ENCODE peak calls at places on chromosomes 2 and 18, in seven cellular contexts. One of them, this sample, is unnamed.
A peak's percentile ranks its signal among the peaks of the same experiment; 100 is the strongest.

GRCh38 chr2:150327546-150328495 is 159.6 kb downstream of the RND3 start:
- DNase-seq in H1: no peak
- DNase-seq in HepG2: no peak
- DNase-seq in K562: no peak
- DNase-seq in IMR-90: no peak
- DNase-seq in HCT116: no peak
- DNase-seq in endothelial cell of umbilical vein: no peak
- DNase-seq in this sample: no peak

GRCh38 chr2:100679211-100679610 is 116.4 kb downstream of the PDCL3 start:
- DNase-seq in HCT116: no peak
- DNase-seq in IMR-90: no peak
- DNase-seq in H1: no peak
- DNase-seq in endothelial cell of umbilical vein: no peak
- DNase-seq in K562: no peak
- DNase-seq in HepG2: no peak
- DNase-seq in this sample: no peak

GRCh38 chr2:26982102-26982742 is 11.8 kb downstream of the MAPRE3 start:
- DNase-seq in HepG2: peak; percentile 78
- DNase-seq in HCT116: peak; percentile 36
- DNase-seq in K562: peak; percentile 78
- DNase-seq in IMR-90: peak; percentile 36
- DNase-seq in H1: no peak
- DNase-seq in endothelial cell of umbilical vein: peak; percentile 72
- DNase-seq in this sample: no peak

GRCh38 chr2:196277002-196277401 is 105.6 kb upstream of the STK17B start:
- DNase-seq in endothelial cell of umbilical vein: peak; percentile 46
- DNase-seq in HCT116: no peak
- DNase-seq in IMR-90: peak; percentile 64
- DNase-seq in H1: no peak
- DNase-seq in K562: peak; percentile 29
- DNase-seq in HepG2: no peak
- DNase-seq in this sample: no peak

GRCh38 chr2:241814571-241815476 is 5.8 kb downstream of the NEU4 start:
- DNase-seq in HepG2: no peak
- DNase-seq in IMR-90: no peak
- DNase-seq in endothelial cell of umbilical vein: no peak
- DNase-seq in HCT116: no peak
- DNase-seq in K562: no peak
- DNase-seq in H1: no peak
- DNase-seq in this sample: no peak

GRCh38 chr2:57776916-57777315 is 269.7 kb upstream of the VRK2 start:
- DNase-seq in IMR-90: no peak
- DNase-seq in HepG2: no peak
- DNase-seq in endothelial cell of umbilical vein: no peak
- DNase-seq in K562: peak; percentile 66
- DNase-seq in H1: no peak
- DNase-seq in HCT116: no peak
- DNase-seq in this sample: no peak

GRCh38 chr18:75210274-75211001 is at the start of gene TSHZ1:
- DNase-seq in HCT116: peak; percentile 72
- DNase-seq in HepG2: peak; percentile 85
- DNase-seq in IMR-90: peak; percentile 88
- DNase-seq in endothelial cell of umbilical vein: peak; percentile 92
- DNase-seq in K562: peak; percentile 85
- DNase-seq in H1: no peak
- DNase-seq in this sample: peak; percentile 59

GRCh38 chr2:157269922-157270321 is 12.4 kb downstream of the GALNT5 start:
- DNase-seq in endothelial cell of umbilical vein: no peak
- DNase-seq in HCT116: no peak
- DNase-seq in K562: no peak
- DNase-seq in HepG2: no peak
- DNase-seq in H1: no peak
- DNase-seq in IMR-90: no peak
- DNase-seq in this sample: no peak

GRCh38 chr2:46866770-46867246 is 48.8 kb downstream of the MCFD2 start:
- DNase-seq in IMR-90: no peak
- DNase-seq in HepG2: peak; percentile 33
- DNase-seq in endothelial cell of umbilical vein: peak; percentile 80
- DNase-seq in K562: no peak
- DNase-seq in HCT116: no peak
- DNase-seq in H1: no peak
- DNase-seq in this sample: no peak

GRCh38 chr2:230043461-230043860 is 25.3 kb downstream of the SLC16A14 start:
- DNase-seq in IMR-90: no peak
- DNase-seq in H1: no peak
- DNase-seq in HepG2: no peak
- DNase-seq in HCT116: no peak
- DNase-seq in endothelial cell of umbilical vein: no peak
- DNase-seq in K562: no peak
- DNase-seq in this sample: no peak

GRCh38 chr2:129817175-129817574 is 162.3 kb upstream of the RAB6C start:
- DNase-seq in HCT116: no peak
- DNase-seq in K562: no peak
- DNase-seq in HepG2: no peak
- DNase-seq in endothelial cell of umbilical vein: no peak
- DNase-seq in H1: no peak
- DNase-seq in IMR-90: no peak
- DNase-seq in this sample: no peak

GRCh38 chr2:128442891-128443302 is 124.2 kb upstream of the HS6ST1 start:
- DNase-seq in HepG2: no peak
- DNase-seq in H1: peak; percentile 53
- DNase-seq in K562: peak; percentile 19
- DNase-seq in IMR-90: no peak
- DNase-seq in HCT116: no peak
- DNase-seq in endothelial cell of umbilical vein: no peak
- DNase-seq in this sample: no peak

GRCh38 chr18:36436387-36436786 is 138.9 kb downstream of the FHOD3 start:
- DNase-seq in endothelial cell of umbilical vein: no peak
- DNase-seq in IMR-90: no peak
- DNase-seq in HepG2: no peak
- DNase-seq in K562: no peak
- DNase-seq in H1: no peak
- DNase-seq in HCT116: no peak
- DNase-seq in this sample: no peak

GRCh38 chr18:77057043-77057442 is 75.5 kb downstream of the MBP start:
- DNase-seq in IMR-90: no peak
- DNase-seq in HepG2: no peak
- DNase-seq in endothelial cell of umbilical vein: no peak
- DNase-seq in K562: no peak
- DNase-seq in H1: no peak
- DNase-seq in HCT116: no peak
- DNase-seq in this sample: no peak

GRCh38 chr2:8575011-8575750 is 106.7 kb upstream of the ID2 start:
- DNase-seq in K562: no peak
- DNase-seq in HepG2: peak; percentile 44
- DNase-seq in IMR-90: peak; percentile 22
- DNase-seq in endothelial cell of umbilical vein: no peak
- DNase-seq in H1: no peak
- DNase-seq in HCT116: no peak
- DNase-seq in this sample: no peak

GRCh38 chr2:205772983-205773382 is 90.7 kb downstream of the NRP2 start:
- DNase-seq in HCT116: no peak
- DNase-seq in HepG2: no peak
- DNase-seq in endothelial cell of umbilical vein: no peak
- DNase-seq in K562: no peak
- DNase-seq in IMR-90: no peak
- DNase-seq in H1: no peak
- DNase-seq in this sample: no peak

GRCh38 chr2:22273853-22274252 is 1111.1 kb upstream of the KLHL29 start:
- DNase-seq in HepG2: no peak
- DNase-seq in HCT116: no peak
- DNase-seq in IMR-90: no peak
- DNase-seq in endothelial cell of umbilical vein: no peak
- DNase-seq in K562: no peak
- DNase-seq in H1: no peak
- DNase-seq in this sample: no peak

GRCh38 chr2:144015655-144016245 is 504.2 kb downstream of the ZEB2 start:
- DNase-seq in HCT116: no peak
- DNase-seq in endothelial cell of umbilical vein: no peak
- DNase-seq in H1: no peak
- DNase-seq in K562: no peak
- DNase-seq in IMR-90: peak; percentile 98
- DNase-seq in HepG2: no peak
- DNase-seq in this sample: no peak

GRCh38 chr2:235263205-235264120 is 230.4 kb upstream of the AGAP1 start:
- DNase-seq in HCT116: peak; percentile 81
- DNase-seq in K562: peak; percentile 8
- DNase-seq in endothelial cell of umbilical vein: peak; percentile 76
- DNase-seq in H1: no peak
- DNase-seq in IMR-90: peak; percentile 93
- DNase-seq in HepG2: peak; percentile 86
- DNase-seq in this sample: no peak

GRCh38 chr2:9629222-9630000 is 1.4 kb downstream of the YWHAQ start:
- DNase-seq in IMR-90: peak; percentile 46
- DNase-seq in H1: no peak
- DNase-seq in HCT116: no peak
- DNase-seq in K562: peak; percentile 28
- DNase-seq in endothelial cell of umbilical vein: peak; percentile 39
- DNase-seq in HepG2: no peak
- DNase-seq in this sample: no peak
- TF ChIP-seq POLR2A in IMR-90: no peak
- TF ChIP-seq POLR2A in H1: no peak
- TF ChIP-seq POLR2A in HCT116: no peak
- TF ChIP-seq POLR2A in K562: no peak
- TF ChIP-seq POLR2A in endothelial cell of umbilical vein: no peak
- TF ChIP-seq POLR2A in HepG2: no peak
- TF ChIP-seq POLR2A in this sample: no peak

GRCh38 chr2:222796413-222797103 is 64.3 kb upstream of the ACSL3 start:
- DNase-seq in HCT116: no peak
- DNase-seq in IMR-90: peak; percentile 53
- DNase-seq in K562: no peak
- DNase-seq in endothelial cell of umbilical vein: no peak
- DNase-seq in HepG2: peak; percentile 100
- DNase-seq in H1: no peak
- DNase-seq in this sample: no peak
- H2AFZ ChIP-seq in HCT116: no peak overlapping the region
- H2AFZ ChIP-seq in IMR-90: peak overlapping the region; percentile 33
- H2AFZ ChIP-seq in K562: peak overlapping the region; percentile 76
- H2AFZ ChIP-seq in endothelial cell of umbilical vein: no peak overlapping the region
- H2AFZ ChIP-seq in HepG2: no peak overlapping the region
- H2AFZ ChIP-seq in H1: no peak overlapping the region
- H2AFZ ChIP-seq in this sample: peak overlapping the region; percentile 17

DNA sequence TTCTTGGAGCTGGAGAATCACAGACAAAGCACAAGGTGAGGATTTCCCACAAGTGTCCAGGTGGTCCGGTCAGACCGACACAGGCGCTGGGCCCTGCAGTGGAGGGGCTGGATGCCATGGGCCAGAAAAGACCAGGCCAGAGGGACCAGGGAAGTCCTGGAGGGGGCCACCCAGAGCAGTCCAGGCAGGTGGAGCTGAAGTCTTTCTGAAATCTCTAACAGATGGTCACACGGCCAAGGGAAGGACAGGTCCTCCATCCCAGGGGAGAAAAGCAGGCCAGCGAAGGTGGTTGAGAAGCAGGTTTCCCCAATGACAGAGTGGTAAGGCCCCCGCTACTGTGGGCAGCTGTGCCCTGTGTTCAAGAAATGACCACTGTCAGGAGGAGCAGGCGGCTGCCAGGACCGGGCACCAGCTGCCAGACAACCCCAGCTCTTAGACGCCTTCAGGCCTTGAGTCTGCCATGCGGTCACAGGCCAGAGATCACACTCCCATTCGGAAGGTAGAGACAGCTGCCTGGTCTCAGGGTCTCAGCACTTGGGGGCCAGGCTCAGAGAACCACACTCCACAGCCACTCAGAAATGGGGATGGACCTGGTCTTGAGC is 25.9 kb downstream of the HS1BP3 start:
- DNase-seq in endothelial cell of umbilical vein: no peak
- DNase-seq in HepG2: no peak
- DNase-seq in HCT116: no peak
- DNase-seq in H1: no peak
- DNase-seq in K562: no peak
- DNase-seq in IMR-90: no peak
- DNase-seq in this sample: no peak
- TF ChIP-seq POLR2A in endothelial cell of umbilical vein: no peak
- TF ChIP-seq POLR2A in HepG2: no peak
- TF ChIP-seq POLR2A in HCT116: no peak
- TF ChIP-seq POLR2A in H1: no peak
- TF ChIP-seq POLR2A in K562: no peak
- TF ChIP-seq POLR2A in IMR-90: no peak
- TF ChIP-seq POLR2A in this sample: no peak

DNA sequence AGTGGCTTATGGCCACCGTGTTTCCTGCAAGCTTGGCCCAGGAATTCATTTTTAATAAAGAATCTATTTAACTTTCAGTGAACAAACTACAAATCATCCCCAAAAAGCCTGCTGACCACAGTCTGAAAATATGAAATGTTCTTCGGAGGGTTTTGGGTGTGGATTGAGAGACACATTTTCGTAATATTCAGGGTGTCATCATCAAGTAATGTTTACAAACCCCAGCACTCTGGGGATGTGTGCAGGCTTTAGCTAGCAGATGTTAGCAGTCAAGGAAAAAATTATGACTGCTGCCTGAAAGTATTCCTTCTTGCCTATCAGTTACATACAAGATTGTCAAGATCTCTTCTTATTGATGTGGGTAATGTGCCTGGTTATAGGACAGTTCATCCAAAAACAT is 143.9 kb upstream of the FN1 start:
- DNase-seq in HepG2: peak; percentile 13
- DNase-seq in HCT116: no peak
- DNase-seq in K562: no peak
- DNase-seq in IMR-90: peak; percentile 90
- DNase-seq in H1: no peak
- DNase-seq in endothelial cell of umbilical vein: no peak
- DNase-seq in this sample: no peak
- H2AFZ ChIP-seq in HepG2: peak overlapping the region; percentile 1
- H2AFZ ChIP-seq in HCT116: peak overlapping the region; percentile 21
- H2AFZ ChIP-seq in K562: peak overlapping the region; percentile 42
- H2AFZ ChIP-seq in IMR-90: no peak overlapping the region
- H2AFZ ChIP-seq in H1: no peak overlapping the region
- H2AFZ ChIP-seq in endothelial cell of umbilical vein: no peak overlapping the region
- H2AFZ ChIP-seq in this sample: no peak overlapping the region

DNA sequence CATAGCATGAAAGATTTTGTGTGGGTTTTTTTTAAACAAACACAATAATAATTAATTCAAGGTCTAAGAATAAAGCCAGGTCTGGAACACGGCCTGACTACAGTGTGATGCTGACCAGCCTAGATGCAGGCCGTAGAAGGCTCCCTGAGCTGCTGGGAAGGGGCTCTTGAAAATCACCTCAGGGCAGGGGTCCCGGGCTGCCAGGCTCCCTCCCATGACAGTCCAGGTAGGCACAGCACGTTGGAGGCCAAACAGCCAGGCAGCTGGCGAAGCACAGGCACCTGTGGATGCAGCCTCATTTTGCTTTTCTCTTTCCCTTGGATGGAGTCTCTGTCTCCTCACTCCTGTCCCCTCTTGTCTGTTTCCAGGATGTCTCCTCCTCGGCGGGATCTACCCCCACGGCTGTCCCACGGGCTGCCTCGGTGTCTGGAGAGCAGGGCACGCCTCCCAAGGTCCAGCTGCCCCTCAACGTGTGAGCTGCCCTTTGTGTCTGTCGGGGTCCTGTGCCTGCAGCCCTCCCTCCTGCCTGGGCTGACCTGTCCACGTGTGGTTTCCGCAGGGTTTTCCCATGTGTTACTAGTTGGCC is 194.5 kb downstream of the SEPTIN10 start:
- DNase-seq in IMR-90: no peak
- DNase-seq in K562: no peak
- DNase-seq in endothelial cell of umbilical vein: no peak
- DNase-seq in HCT116: no peak
- DNase-seq in H1: no peak
- DNase-seq in HepG2: no peak
- DNase-seq in this sample: no peak
- TF ChIP-seq POLR2A in IMR-90: no peak
- TF ChIP-seq POLR2A in K562: no peak
- TF ChIP-seq POLR2A in endothelial cell of umbilical vein: no peak
- TF ChIP-seq POLR2A in HCT116: no peak
- TF ChIP-seq POLR2A in H1: no peak
- TF ChIP-seq POLR2A in HepG2: no peak
- TF ChIP-seq POLR2A in this sample: no peak

GRCh38 chr2:112733449-112733848 is 12.6 kb downstream of the NT5DC4 start:
- DNase-seq in IMR-90: no peak
- DNase-seq in HepG2: no peak
- DNase-seq in K562: no peak
- DNase-seq in endothelial cell of umbilical vein: no peak
- DNase-seq in HCT116: no peak
- DNase-seq in H1: no peak
- DNase-seq in this sample: no peak
- H2AFZ ChIP-seq in IMR-90: peak overlapping the region; percentile 54
- H2AFZ ChIP-seq in HepG2: no peak overlapping the region
- H2AFZ ChIP-seq in K562: no peak overlapping the region
- H2AFZ ChIP-seq in endothelial cell of umbilical vein: no peak overlapping the region
- H2AFZ ChIP-seq in HCT116: no peak overlapping the region
- H2AFZ ChIP-seq in H1: no peak overlapping the region
- H2AFZ ChIP-seq in this sample: no peak overlapping the region

This sample was measured in GM12878.